ENCODE peak calls at places on chromosome 7, in seven cellular contexts. One of them, this sample, is unnamed.

GRCh38 chr7:156179872-156180390 is 367.7 kb upstream of the SHH start:
- DNase-seq in heart right ventricle: no peak
- DNase-seq in WTC11: no peak
- DNase-seq in CD8-positive, alpha-beta T cell: no peak
- DNase-seq in astrocyte of the spinal cord: no peak
- DNase-seq in AG09319: no peak
- DNase-seq in lower lobe of right lung: no peak
- DNase-seq in this sample: no peak

GRCh38 chr7:149669121-149669818 is 104.1 kb downstream of the ZNF467 start:
- DNase-seq in AG09319: no peak
- DNase-seq in lower lobe of right lung: no peak
- DNase-seq in WTC11: no peak
- DNase-seq in CD8-positive, alpha-beta T cell: no peak
- DNase-seq in astrocyte of the spinal cord: peak
- DNase-seq in heart right ventricle: no peak
- DNase-seq in this sample: no peak

GRCh38 chr7:7563813-7564212 is 2.9 kb upstream of the MIOS start:
- DNase-seq in astrocyte of the spinal cord: no peak
- DNase-seq in CD8-positive, alpha-beta T cell: no peak
- DNase-seq in AG09319: no peak
- DNase-seq in heart right ventricle: no peak
- DNase-seq in WTC11: no peak
- DNase-seq in lower lobe of right lung: no peak
- DNase-seq in this sample: no peak

GRCh38 chr7:102891693-102892261 is 21.0 kb upstream of the LRRC17 start:
- DNase-seq in WTC11: no peak
- DNase-seq in AG09319: no peak
- DNase-seq in heart right ventricle: peak
- DNase-seq in astrocyte of the spinal cord: peak
- DNase-seq in CD8-positive, alpha-beta T cell: no peak
- DNase-seq in lower lobe of right lung: no peak
- DNase-seq in this sample: no peak

GRCh38 chr7:33853361-33854062 is 51.8 kb upstream of the BMPER start:
- DNase-seq in lower lobe of right lung: no peak
- DNase-seq in astrocyte of the spinal cord: peak
- DNase-seq in CD8-positive, alpha-beta T cell: no peak
- DNase-seq in WTC11: no peak
- DNase-seq in AG09319: no peak
- DNase-seq in heart right ventricle: no peak
- DNase-seq in this sample: no peak

GRCh38 chr7:18361756-18362155 is 133.8 kb upstream of the HDAC9 start:
- DNase-seq in AG09319: no peak
- DNase-seq in CD8-positive, alpha-beta T cell: no peak
- DNase-seq in astrocyte of the spinal cord: peak
- DNase-seq in WTC11: peak
- DNase-seq in lower lobe of right lung: no peak
- DNase-seq in heart right ventricle: no peak
- DNase-seq in this sample: no peak

GRCh38 chr7:149202831-149203231 is 7.5 kb downstream of the ZNF282 start:
- DNase-seq in heart right ventricle: peak
- DNase-seq in CD8-positive, alpha-beta T cell: no peak
- DNase-seq in WTC11: no peak
- DNase-seq in AG09319: no peak
- DNase-seq in lower lobe of right lung: no peak
- DNase-seq in astrocyte of the spinal cord: peak
- DNase-seq in this sample: no peak

GRCh38 chr7:70313251-70313650 is 715.0 kb downstream of the AUTS2 start:
- DNase-seq in lower lobe of right lung: no peak
- DNase-seq in astrocyte of the spinal cord: no peak
- DNase-seq in CD8-positive, alpha-beta T cell: no peak
- DNase-seq in WTC11: no peak
- DNase-seq in AG09319: no peak
- DNase-seq in heart right ventricle: no peak
- DNase-seq in this sample: no peak

GRCh38 chr7:49522111-49522510 is 251.3 kb upstream of the VWC2 start:
- DNase-seq in astrocyte of the spinal cord: no peak
- DNase-seq in CD8-positive, alpha-beta T cell: no peak
- DNase-seq in lower lobe of right lung: no peak
- DNase-seq in heart right ventricle: no peak
- DNase-seq in WTC11: no peak
- DNase-seq in AG09319: no peak
- DNase-seq in this sample: no peak

GRCh38 chr7:82616059-82616723 is 172.6 kb upstream of the CACNA2D1 start:
- DNase-seq in AG09319: no peak
- DNase-seq in lower lobe of right lung: no peak
- DNase-seq in CD8-positive, alpha-beta T cell: no peak
- DNase-seq in astrocyte of the spinal cord: no peak
- DNase-seq in heart right ventricle: no peak
- DNase-seq in WTC11: no peak
- DNase-seq in this sample: no peak

GRCh38 chr7:620052-620451 is 100.4 kb upstream of the PDGFA start:
- DNase-seq in heart right ventricle: no peak
- DNase-seq in CD8-positive, alpha-beta T cell: no peak
- DNase-seq in lower lobe of right lung: no peak
- DNase-seq in AG09319: no peak
- DNase-seq in WTC11: no peak
- DNase-seq in astrocyte of the spinal cord: peak
- DNase-seq in this sample: no peak

GRCh38 chr7:1257863-1258262 is 25.2 kb downstream of the UNCX start:
- DNase-seq in heart right ventricle: no peak
- DNase-seq in CD8-positive, alpha-beta T cell: no peak
- DNase-seq in lower lobe of right lung: peak
- DNase-seq in astrocyte of the spinal cord: no peak
- DNase-seq in WTC11: no peak
- DNase-seq in AG09319: no peak
- DNase-seq in this sample: no peak

GRCh38 chr7:86966920-86967319 is 92.5 kb downstream of the ELAPOR2 start:
- DNase-seq in CD8-positive, alpha-beta T cell: no peak
- DNase-seq in astrocyte of the spinal cord: no peak
- DNase-seq in AG09319: no peak
- DNase-seq in lower lobe of right lung: no peak
- DNase-seq in heart right ventricle: no peak
- DNase-seq in WTC11: no peak
- DNase-seq in this sample: no peak

GRCh38 chr7:55060690-55061414 is 42.0 kb downstream of the EGFR start:
- DNase-seq in AG09319: peak
- DNase-seq in lower lobe of right lung: no peak
- DNase-seq in CD8-positive, alpha-beta T cell: no peak
- DNase-seq in astrocyte of the spinal cord: peak
- DNase-seq in WTC11: no peak
- DNase-seq in heart right ventricle: no peak
- DNase-seq in this sample: no peak

GRCh38 chr7:27727058-27727457 is 12.9 kb upstream of the TAX1BP1 start:
- DNase-seq in CD8-positive, alpha-beta T cell: no peak
- DNase-seq in lower lobe of right lung: no peak
- DNase-seq in WTC11: no peak
- DNase-seq in AG09319: no peak
- DNase-seq in heart right ventricle: no peak
- DNase-seq in astrocyte of the spinal cord: no peak
- DNase-seq in this sample: no peak

DNA sequence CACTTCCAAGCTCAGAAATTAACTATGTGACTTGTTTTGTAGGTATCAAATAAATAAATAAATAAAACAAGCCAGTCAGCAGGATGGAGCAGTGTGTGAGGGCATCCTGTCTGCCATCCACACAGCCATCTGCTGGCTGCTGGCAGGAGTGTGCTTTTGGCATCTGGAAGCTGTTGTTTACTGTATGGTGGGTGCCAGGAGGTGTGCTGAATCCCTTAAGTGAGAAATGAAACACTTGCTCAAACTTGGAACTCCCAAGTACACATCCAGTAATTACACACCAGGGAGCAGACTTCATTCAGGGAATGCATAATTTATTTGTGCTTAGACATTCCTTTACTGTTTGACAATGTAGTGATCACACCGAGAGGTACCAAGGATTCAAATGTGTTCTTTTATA is 16.9 kb upstream of the TAX1BP1 start:
- DNase-seq in AG09319: no peak
- DNase-seq in CD8-positive, alpha-beta T cell: no peak
- DNase-seq in WTC11: no peak
- DNase-seq in lower lobe of right lung: no peak
- DNase-seq in astrocyte of the spinal cord: peak
- DNase-seq in heart right ventricle: no peak
- DNase-seq in this sample: no peak
- TF ChIP-seq CTCF in AG09319: peak
- TF ChIP-seq CTCF in CD8-positive, alpha-beta T cell: no peak
- TF ChIP-seq CTCF in WTC11: no peak
- TF ChIP-seq CTCF in lower lobe of right lung: no peak
- TF ChIP-seq CTCF in astrocyte of the spinal cord: peak
- TF ChIP-seq CTCF in heart right ventricle: peak
- TF ChIP-seq CTCF in this sample: no peak

GRCh38 chr7:99395616-99396327 is 12.6 kb downstream of the PDAP1 start:
- DNase-seq in astrocyte of the spinal cord: no peak
- DNase-seq in CD8-positive, alpha-beta T cell: no peak
- DNase-seq in lower lobe of right lung: no peak
- DNase-seq in WTC11: no peak
- DNase-seq in heart right ventricle: no peak
- DNase-seq in AG09319: no peak
- DNase-seq in this sample: no peak
- TF ChIP-seq CTCF in astrocyte of the spinal cord: no peak
- TF ChIP-seq CTCF in CD8-positive, alpha-beta T cell: no peak
- TF ChIP-seq CTCF in lower lobe of right lung: no peak
- TF ChIP-seq CTCF in WTC11: no peak
- TF ChIP-seq CTCF in heart right ventricle: no peak
- TF ChIP-seq CTCF in AG09319: no peak
- TF ChIP-seq CTCF in this sample: no peak

GRCh38 chr7:42068554-42069280 is 168.3 kb downstream of the GLI3 start:
- DNase-seq in AG09319: no peak
- DNase-seq in astrocyte of the spinal cord: no peak
- DNase-seq in CD8-positive, alpha-beta T cell: no peak
- DNase-seq in heart right ventricle: no peak
- DNase-seq in WTC11: no peak
- DNase-seq in lower lobe of right lung: no peak
- DNase-seq in this sample: no peak

GRCh38 chr7:42070068-42070467 is 166.9 kb downstream of the GLI3 start:
- DNase-seq in lower lobe of right lung: no peak
- DNase-seq in WTC11: no peak
- DNase-seq in heart right ventricle: no peak
- DNase-seq in astrocyte of the spinal cord: peak
- DNase-seq in AG09319: no peak
- DNase-seq in CD8-positive, alpha-beta T cell: no peak
- DNase-seq in this sample: no peak

GRCh38 chr7:42074079-42074478 is 162.9 kb downstream of the GLI3 start:
- DNase-seq in lower lobe of right lung: no peak
- DNase-seq in CD8-positive, alpha-beta T cell: no peak
- DNase-seq in AG09319: no peak
- DNase-seq in astrocyte of the spinal cord: no peak
- DNase-seq in WTC11: no peak
- DNase-seq in heart right ventricle: no peak
- DNase-seq in this sample: no peak

GRCh38 chr7:42069625-42070024 is 167.4 kb downstream of the GLI3 start:
- DNase-seq in heart right ventricle: no peak
- DNase-seq in AG09319: no peak
- DNase-seq in astrocyte of the spinal cord: no peak
- DNase-seq in WTC11: no peak
- DNase-seq in CD8-positive, alpha-beta T cell: no peak
- DNase-seq in lower lobe of right lung: no peak
- DNase-seq in this sample: no peak

DNA sequence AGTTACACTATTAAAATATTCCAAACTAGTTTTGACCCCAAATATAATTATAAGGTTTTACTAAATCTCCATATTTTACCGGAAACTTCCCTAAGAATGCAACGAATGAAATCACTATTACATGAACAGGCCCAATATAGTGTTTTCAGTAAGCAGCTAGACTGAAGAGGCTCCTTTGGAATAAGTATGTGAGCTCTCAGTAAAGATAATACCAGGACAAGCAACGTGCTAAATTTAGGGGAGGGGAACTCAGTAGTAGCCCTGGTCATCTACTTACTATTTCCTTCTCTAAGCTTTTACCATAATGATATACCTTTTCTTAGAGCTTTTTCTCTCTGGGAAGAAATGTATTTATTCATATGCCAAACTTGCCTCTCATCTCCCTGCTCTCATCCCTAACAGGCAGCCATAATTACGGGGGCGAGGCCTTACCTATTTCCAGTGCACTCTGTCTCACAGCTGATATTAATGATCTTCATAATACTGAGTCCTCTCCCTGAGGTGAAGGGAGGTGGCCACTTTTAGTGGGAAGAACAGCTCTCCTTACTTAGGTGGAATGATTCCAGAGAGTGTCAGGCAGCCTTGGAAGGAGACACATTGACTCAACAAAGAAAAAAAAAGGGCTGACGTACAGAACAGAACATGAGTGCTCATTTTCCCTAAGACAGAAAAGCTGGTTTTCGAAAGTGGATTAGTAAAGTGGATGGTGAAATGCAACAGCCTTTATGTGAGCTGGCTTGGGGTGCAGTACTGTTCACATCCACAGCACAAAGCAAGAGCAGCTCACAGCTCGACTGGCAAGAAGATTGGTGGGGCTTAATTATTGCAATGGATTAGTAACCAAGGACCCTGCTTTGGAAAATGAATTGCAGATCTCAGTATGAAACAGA is 165.4 kb downstream of the GLI3 start:
- DNase-seq in WTC11: no peak
- DNase-seq in CD8-positive, alpha-beta T cell: no peak
- DNase-seq in AG09319: peak
- DNase-seq in heart right ventricle: no peak
- DNase-seq in astrocyte of the spinal cord: peak
- DNase-seq in lower lobe of right lung: no peak
- DNase-seq in this sample: no peak
- TF ChIP-seq CTCF in WTC11: no peak
- TF ChIP-seq CTCF in CD8-positive, alpha-beta T cell: no peak
- TF ChIP-seq CTCF in AG09319: no peak
- TF ChIP-seq CTCF in heart right ventricle: no peak
- TF ChIP-seq CTCF in astrocyte of the spinal cord: peak
- TF ChIP-seq CTCF in lower lobe of right lung: no peak
- TF ChIP-seq CTCF in this sample: no peak

GRCh38 chr7:30469303-30469702 is 9.3 kb downstream of the NOD1 start:
- DNase-seq in heart right ventricle: peak
- DNase-seq in lower lobe of right lung: peak
- DNase-seq in CD8-positive, alpha-beta T cell: peak
- DNase-seq in AG09319: peak
- DNase-seq in WTC11: peak
- DNase-seq in astrocyte of the spinal cord: peak
- DNase-seq in this sample: no peak
- TF ChIP-seq CTCF in heart right ventricle: peak
- TF ChIP-seq CTCF in lower lobe of right lung: peak
- TF ChIP-seq CTCF in CD8-positive, alpha-beta T cell: no peak
- TF ChIP-seq CTCF in AG09319: peak
- TF ChIP-seq CTCF in WTC11: no peak
- TF ChIP-seq CTCF in astrocyte of the spinal cord: peak
- TF ChIP-seq CTCF in this sample: no peak

DNA sequence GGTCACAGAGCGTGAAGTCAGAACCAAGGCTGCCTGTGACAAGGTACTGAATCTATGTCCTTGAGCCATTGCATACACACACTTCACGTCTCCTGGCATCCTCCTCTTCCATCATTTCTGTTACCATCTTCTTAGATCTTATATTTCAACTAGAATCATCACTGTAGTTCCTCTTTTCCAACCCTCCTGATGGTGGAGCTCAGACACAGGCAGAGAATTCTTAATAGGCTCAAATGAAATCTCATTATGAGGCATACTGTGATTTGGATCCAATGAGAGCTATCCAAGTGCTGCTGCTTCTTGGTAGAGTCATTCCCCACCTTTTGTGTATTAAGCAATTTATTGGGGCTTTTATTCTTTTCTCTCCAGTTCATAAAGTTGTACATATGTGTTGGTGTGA is 113.2 kb downstream of the CALCR start:
- DNase-seq in CD8-positive, alpha-beta T cell: no peak
- DNase-seq in heart right ventricle: no peak
- DNase-seq in lower lobe of right lung: no peak
- DNase-seq in AG09319: no peak
- DNase-seq in WTC11: no peak
- DNase-seq in astrocyte of the spinal cord: no peak
- DNase-seq in this sample: no peak
- TF ChIP-seq CTCF in CD8-positive, alpha-beta T cell: no peak
- TF ChIP-seq CTCF in heart right ventricle: peak
- TF ChIP-seq CTCF in lower lobe of right lung: no peak
- TF ChIP-seq CTCF in AG09319: no peak
- TF ChIP-seq CTCF in WTC11: no peak
- TF ChIP-seq CTCF in astrocyte of the spinal cord: no peak
- TF ChIP-seq CTCF in this sample: no peak

This sample was measured in natural killer cell.